ENCODE peak calls at places on chromosomes 4 and X, in seven cellular contexts. One of them, this sample, is unnamed.

GRCh38 chr4:142846105-142846728 is at the start of gene INPP4B:
- DNase-seq in right lobe of liver: peak
- DNase-seq in transverse colon: peak
- DNase-seq in lower leg skin: no peak
- DNase-seq in A549: peak
- DNase-seq in testis: peak
- DNase-seq in HCT116: peak
- DNase-seq in this sample: peak

GRCh38 chr4:153269223-153269990 is 65.2 kb downstream of the TRIM2 start:
- DNase-seq in right lobe of liver: no peak
- DNase-seq in transverse colon: no peak
- DNase-seq in lower leg skin: no peak
- DNase-seq in A549: no peak
- DNase-seq in testis: no peak
- DNase-seq in HCT116: no peak
- DNase-seq in this sample: no peak

GRCh38 chr4:46993075-46994006 is at the start of gene GABRA4:
- DNase-seq in right lobe of liver: no peak
- DNase-seq in transverse colon: no peak
- DNase-seq in lower leg skin: no peak
- DNase-seq in A549: no peak
- DNase-seq in testis: no peak
- DNase-seq in HCT116: no peak
- DNase-seq in this sample: no peak

GRCh38 chrX:137424679-137425078 is 141.2 kb upstream of the ZIC3 start:
- DNase-seq in right lobe of liver: no peak
- DNase-seq in transverse colon: no peak
- DNase-seq in lower leg skin: no peak
- DNase-seq in A549: no peak
- DNase-seq in testis: no peak
- DNase-seq in HCT116: no peak
- DNase-seq in this sample: no peak

GRCh38 chrX:15644560-15644872 is 20.1 kb downstream of the CLTRN start:
- DNase-seq in right lobe of liver: no peak
- DNase-seq in transverse colon: no peak
- DNase-seq in lower leg skin: no peak
- DNase-seq in A549: no peak
- DNase-seq in testis: no peak
- DNase-seq in HCT116: no peak
- DNase-seq in this sample: no peak

GRCh38 chr4:184769285-184769825 is 35.5 kb upstream of the CENPU start:
- DNase-seq in right lobe of liver: no peak
- DNase-seq in transverse colon: no peak
- DNase-seq in lower leg skin: no peak
- DNase-seq in A549: no peak
- DNase-seq in testis: no peak
- DNase-seq in HCT116: no peak
- DNase-seq in this sample: no peak

GRCh38 chr4:73211968-73212367 is 46.6 kb downstream of the ANKRD17 start:
- DNase-seq in right lobe of liver: no peak
- DNase-seq in transverse colon: no peak
- DNase-seq in lower leg skin: no peak
- DNase-seq in A549: no peak
- DNase-seq in testis: no peak
- DNase-seq in HCT116: no peak
- DNase-seq in this sample: no peak

GRCh38 chrX:1181131-1181530 is 31.3 kb downstream of the CRLF2 start:
- DNase-seq in right lobe of liver: no peak
- DNase-seq in transverse colon: no peak
- DNase-seq in lower leg skin: no peak
- DNase-seq in A549: no peak
- DNase-seq in testis: no peak
- DNase-seq in HCT116: no peak
- DNase-seq in this sample: no peak

GRCh38 chr4:106614446-106614845 is 245.9 kb upstream of the GIMD1 start:
- DNase-seq in right lobe of liver: no peak
- DNase-seq in transverse colon: no peak
- DNase-seq in lower leg skin: no peak
- DNase-seq in A549: peak
- DNase-seq in testis: no peak
- DNase-seq in HCT116: no peak
- DNase-seq in this sample: no peak

GRCh38 chr4:101102114-101102752 is 245.1 kb downstream of the PPP3CA start:
- DNase-seq in right lobe of liver: no peak
- DNase-seq in transverse colon: peak
- DNase-seq in lower leg skin: no peak
- DNase-seq in A549: no peak
- DNase-seq in testis: peak
- DNase-seq in HCT116: no peak
- DNase-seq in this sample: no peak

GRCh38 chr4:99629962-99630554 is 27.6 kb downstream of the C4orf54 start:
- DNase-seq in right lobe of liver: no peak
- DNase-seq in transverse colon: no peak
- DNase-seq in lower leg skin: no peak
- DNase-seq in A549: no peak
- DNase-seq in testis: no peak
- DNase-seq in HCT116: no peak
- DNase-seq in this sample: no peak

GRCh38 chr4:136925203-136925602 is 607.1 kb downstream of the PCDH18 start:
- DNase-seq in right lobe of liver: no peak
- DNase-seq in transverse colon: no peak
- DNase-seq in lower leg skin: no peak
- DNase-seq in A549: no peak
- DNase-seq in testis: no peak
- DNase-seq in HCT116: no peak
- DNase-seq in this sample: no peak

GRCh38 chr4:139171878-139172691 is 4.9 kb downstream of the ELF2 start:
- DNase-seq in right lobe of liver: no peak
- DNase-seq in transverse colon: no peak
- DNase-seq in lower leg skin: no peak
- DNase-seq in A549: peak
- DNase-seq in testis: no peak
- DNase-seq in HCT116: no peak
- DNase-seq in this sample: no peak

GRCh38 chr4:156959298-156959702 is 12.3 kb downstream of the PDGFC start:
- DNase-seq in right lobe of liver: no peak
- DNase-seq in transverse colon: no peak
- DNase-seq in lower leg skin: no peak
- DNase-seq in A549: no peak
- DNase-seq in testis: no peak
- DNase-seq in HCT116: no peak
- DNase-seq in this sample: no peak

GRCh38 chr4:152735302-152735917 is 44.1 kb downstream of the TIGD4 start:
- DNase-seq in right lobe of liver: no peak
- DNase-seq in transverse colon: no peak
- DNase-seq in lower leg skin: no peak
- DNase-seq in A549: peak
- DNase-seq in testis: no peak
- DNase-seq in HCT116: peak
- DNase-seq in this sample: no peak

GRCh38 chr4:88697588-88698329 is at the start of gene NAP1L5:
- DNase-seq in right lobe of liver: peak
- DNase-seq in transverse colon: peak
- DNase-seq in lower leg skin: peak
- DNase-seq in A549: peak
- DNase-seq in testis: peak
- DNase-seq in HCT116: peak
- DNase-seq in this sample: no peak

GRCh38 chr4:124965492-124965891 is 253.0 kb upstream of the ANKRD50 start:
- DNase-seq in right lobe of liver: no peak
- DNase-seq in transverse colon: no peak
- DNase-seq in lower leg skin: no peak
- DNase-seq in A549: no peak
- DNase-seq in testis: no peak
- DNase-seq in HCT116: no peak
- DNase-seq in this sample: no peak

GRCh38 chr4:146520894-146521542 is 722 bp downstream of the SLC10A7 start:
- DNase-seq in right lobe of liver: peak
- DNase-seq in transverse colon: peak
- DNase-seq in lower leg skin: peak
- DNase-seq in A549: peak
- DNase-seq in testis: peak
- DNase-seq in HCT116: no peak
- DNase-seq in this sample: no peak
- TF ChIP-seq POLR2A in right lobe of liver: peak
- TF ChIP-seq POLR2A in transverse colon: peak
- TF ChIP-seq POLR2A in lower leg skin: no peak
- TF ChIP-seq POLR2A in A549: no peak
- TF ChIP-seq POLR2A in testis: no peak
- TF ChIP-seq POLR2A in HCT116: peak
- TF ChIP-seq POLR2A in this sample: no peak

GRCh38 chr4:77074961-77075855 is 581 bp downstream of the CCNI start:
- DNase-seq in right lobe of liver: peak
- DNase-seq in transverse colon: peak
- DNase-seq in lower leg skin: peak
- DNase-seq in A549: peak
- DNase-seq in testis: peak
- DNase-seq in HCT116: no peak
- DNase-seq in this sample: peak
- TF ChIP-seq POLR2A in right lobe of liver: no peak
- TF ChIP-seq POLR2A in transverse colon: no peak
- TF ChIP-seq POLR2A in lower leg skin: no peak
- TF ChIP-seq POLR2A in A549: peak
- TF ChIP-seq POLR2A in testis: no peak
- TF ChIP-seq POLR2A in HCT116: no peak
- TF ChIP-seq POLR2A in this sample: peak

GRCh38 chr4:182325848-182326255 is 82.7 kb downstream of the TENM3 start:
- DNase-seq in right lobe of liver: no peak
- DNase-seq in transverse colon: no peak
- DNase-seq in lower leg skin: no peak
- DNase-seq in A549: no peak
- DNase-seq in testis: no peak
- DNase-seq in HCT116: no peak
- DNase-seq in this sample: no peak
- TF ChIP-seq POLR2A in right lobe of liver: no peak
- TF ChIP-seq POLR2A in transverse colon: no peak
- TF ChIP-seq POLR2A in lower leg skin: no peak
- TF ChIP-seq POLR2A in A549: no peak
- TF ChIP-seq POLR2A in testis: no peak
- TF ChIP-seq POLR2A in HCT116: no peak
- TF ChIP-seq POLR2A in this sample: no peak

GRCh38 chr4:8868321-8869001 is 3.2 kb downstream of the HMX1 start:
- DNase-seq in right lobe of liver: no peak
- DNase-seq in transverse colon: no peak
- DNase-seq in lower leg skin: no peak
- DNase-seq in A549: no peak
- DNase-seq in testis: no peak
- DNase-seq in HCT116: no peak
- DNase-seq in this sample: no peak

GRCh38 chr4:8867624-8868320 is 3.9 kb downstream of the HMX1 start:
- DNase-seq in right lobe of liver: no peak
- DNase-seq in transverse colon: no peak
- DNase-seq in lower leg skin: no peak
- DNase-seq in A549: no peak
- DNase-seq in testis: no peak
- DNase-seq in HCT116: no peak
- DNase-seq in this sample: no peak

GRCh38 chr4:8870647-8871416 is 807 bp downstream of the HMX1 start:
- DNase-seq in right lobe of liver: no peak
- DNase-seq in transverse colon: no peak
- DNase-seq in lower leg skin: no peak
- DNase-seq in A549: no peak
- DNase-seq in testis: no peak
- DNase-seq in HCT116: no peak
- DNase-seq in this sample: no peak

GRCh38 chr4:8869879-8870646 is 1.6 kb downstream of the HMX1 start:
- DNase-seq in right lobe of liver: no peak
- DNase-seq in transverse colon: no peak
- DNase-seq in lower leg skin: no peak
- DNase-seq in A549: no peak
- DNase-seq in testis: no peak
- DNase-seq in HCT116: no peak
- DNase-seq in this sample: no peak

GRCh38 chr4:8869002-8869878 is 2.4 kb downstream of the HMX1 start:
- DNase-seq in right lobe of liver: no peak
- DNase-seq in transverse colon: no peak
- DNase-seq in lower leg skin: no peak
- DNase-seq in A549: no peak
- DNase-seq in testis: no peak
- DNase-seq in HCT116: no peak
- DNase-seq in this sample: no peak
- TF ChIP-seq POLR2A in right lobe of liver: no peak
- TF ChIP-seq POLR2A in transverse colon: no peak
- TF ChIP-seq POLR2A in lower leg skin: no peak
- TF ChIP-seq POLR2A in A549: no peak
- TF ChIP-seq POLR2A in testis: no peak
- TF ChIP-seq POLR2A in HCT116: no peak
- TF ChIP-seq POLR2A in this sample: no peak

GRCh38 chr4:145735777-145736176 is 55.8 kb downstream of the C4orf51 start:
- DNase-seq in right lobe of liver: no peak
- DNase-seq in transverse colon: no peak
- DNase-seq in lower leg skin: no peak
- DNase-seq in A549: no peak
- DNase-seq in testis: no peak
- DNase-seq in HCT116: no peak
- DNase-seq in this sample: no peak

GRCh38 chr4:145732895-145733880 is 53.2 kb downstream of the C4orf51 start:
- DNase-seq in right lobe of liver: peak
- DNase-seq in transverse colon: peak
- DNase-seq in lower leg skin: peak
- DNase-seq in A549: peak
- DNase-seq in testis: peak
- DNase-seq in HCT116: peak
- DNase-seq in this sample: peak

GRCh38 chr4:145735330-145735638 is 55.3 kb downstream of the C4orf51 start:
- DNase-seq in right lobe of liver: no peak
- DNase-seq in transverse colon: no peak
- DNase-seq in lower leg skin: no peak
- DNase-seq in A549: peak
- DNase-seq in testis: no peak
- DNase-seq in HCT116: no peak
- DNase-seq in this sample: peak

GRCh38 chr4:145734051-145734450 is 54.1 kb downstream of the C4orf51 start:
- DNase-seq in right lobe of liver: no peak
- DNase-seq in transverse colon: no peak
- DNase-seq in lower leg skin: no peak
- DNase-seq in A549: no peak
- DNase-seq in testis: no peak
- DNase-seq in HCT116: no peak
- DNase-seq in this sample: no peak

DNA sequence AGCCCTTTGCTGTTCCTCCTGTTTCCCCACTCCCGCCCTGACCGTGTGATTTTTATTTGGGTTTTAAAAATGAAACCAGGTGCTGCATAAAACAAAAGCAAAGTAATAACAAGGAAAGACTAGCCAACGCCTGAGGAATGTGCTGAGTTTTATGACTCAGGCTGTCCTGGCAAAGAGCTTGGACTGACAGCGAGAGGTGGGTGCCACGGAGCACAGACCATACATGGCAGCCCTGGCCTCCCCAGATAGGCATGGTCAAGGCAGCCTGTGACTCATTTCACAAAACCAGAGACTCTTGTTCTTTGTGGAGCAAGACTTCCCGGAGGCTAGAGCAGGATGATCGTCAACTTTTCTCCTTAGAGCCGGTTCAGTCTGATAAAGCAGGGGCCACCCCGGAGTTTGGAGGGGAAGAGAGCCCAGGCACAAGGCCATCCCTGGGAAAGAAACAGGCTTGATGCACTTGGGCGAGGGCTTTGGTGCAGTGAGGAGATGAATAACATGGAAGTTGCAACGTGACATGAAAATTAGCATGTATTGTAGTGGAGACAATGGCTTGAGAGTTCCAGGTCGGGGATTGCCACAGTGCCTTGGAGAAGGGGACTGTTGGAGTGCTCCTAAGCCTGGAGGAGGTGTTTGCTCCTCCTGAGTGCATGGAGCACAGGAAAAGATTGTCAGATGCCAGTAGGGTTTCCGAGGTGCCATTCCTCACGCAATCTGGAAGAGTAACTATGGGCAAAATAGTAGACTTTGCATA is 54.8 kb downstream of the C4orf51 start:
- DNase-seq in right lobe of liver: no peak
- DNase-seq in transverse colon: peak
- DNase-seq in lower leg skin: peak
- DNase-seq in A549: peak
- DNase-seq in testis: no peak
- DNase-seq in HCT116: no peak
- DNase-seq in this sample: peak
- TF ChIP-seq POLR2A in right lobe of liver: no peak
- TF ChIP-seq POLR2A in transverse colon: no peak
- TF ChIP-seq POLR2A in lower leg skin: no peak
- TF ChIP-seq POLR2A in A549: no peak
- TF ChIP-seq POLR2A in testis: no peak
- TF ChIP-seq POLR2A in HCT116: no peak
- TF ChIP-seq POLR2A in this sample: peak

This sample was measured in H54.